ENCODE peak calls at places on chromosomes 12 and 14, in five cellular contexts. M is activated naive CD8-positive, alpha-beta T cell treated with anti-CD3 and anti-CD28 coated beads, Interleukin-2, amount 50 U/mL, for 16 hours; X is stimulated activated CD4-positive, alpha-beta T cell treated with anti-CD3 and anti-CD28 coated beads, Interleukin-12 subunit alpha, Interleukin-12 subunit beta, amount 100 ng/mL, for 48 hours; C is iris pigment epithelial cell; T is kidney glomerular epithelial cell. N is an unnamed sample.

GRCh38 chr14:53896773-53897172 is 59.9 kb downstream of the BMP4 start:
- DNase-seq in M (no peak), X (no peak), C (no peak), T (no peak), N (no peak)

GRCh38 chr12:104303538-104304151 is at the start of gene EID3:
- DNase-seq in M (peak), X (peak), C (peak), T (peak), N (peak)

GRCh38 chr12:130764475-130765185 is 48.5 kb upstream of the RIMBP2 start:
- DNase-seq in M (no peak), X (no peak), C (peak), T (no peak), N (no peak)

GRCh38 chr14:65206448-65207096 is 104.3 kb upstream of the MAX start:
- DNase-seq in M (no peak), X (peak), C (peak), T (no peak), N (no peak)

GRCh38 chr12:32051511-32052299 is 54.9 kb upstream of the BICD1 start:
- DNase-seq in M (no peak), X (no peak), C (peak), T (peak), N (no peak)

GRCh38 chr12:120332041-120332440 is 4.5 kb upstream of the PLA2G1B start:
- DNase-seq in M (no peak), X (no peak), C (no peak), T (no peak), N (no peak)

GRCh38 chr14:94594441-94594840 is 13.2 kb downstream of the SERPINA5 start:
- DNase-seq in M (no peak), X (no peak), C (no peak), T (no peak), N (no peak)

GRCh38 chr12:93733358-93733757 is 56.2 kb downstream of the CRADD start:
- DNase-seq in M (no peak), X (no peak), C (no peak), T (no peak), N (no peak)

GRCh38 chr14:28867571-28867970 is 101.0 kb downstream of the FOXG1 start:
- DNase-seq in M (no peak), X (no peak), C (peak), T (no peak), N (no peak)

GRCh38 chr14:93974299-93974698 is 2.1 kb downstream of the ASB2 start:
- DNase-seq in M (no peak), X (no peak), C (no peak), T (no peak), N (no peak)

GRCh38 chr12:31363826-31364225 is 37.9 kb upstream of the SINHCAF start:
- DNase-seq in M (no peak), X (no peak), C (no peak), T (no peak), N (no peak)

N was measured in activated T-cell treated with anti-CD3 and anti-CD28 coated beads for 24 hours.